ENCODE peak calls at places on chromosomes 2 and 18, in seven cellular contexts. One of them, this sample, is unnamed.

GRCh38 chr2:43184339-43184895 is 42.0 kb downstream of the ZFP36L2 start:
- DNase-seq in stomach: no peak
- DNase-seq in astrocyte: peak
- DNase-seq in RKO: peak
- DNase-seq in fibroblast of lung: peak
- DNase-seq in activated CD4-positive, CD25-positive, alpha-beta regulatory T cell treated with anti-CD3 and anti-CD28 coated beads, Interleukin-2, amount 50 U/mL, for 72 hours: peak
- DNase-seq in HFF-Myc: no peak
- DNase-seq in this sample: peak

GRCh38 chr2:143604172-143604571 is 475.0 kb downstream of the ARHGAP15 start:
- DNase-seq in activated CD4-positive, CD25-positive, alpha-beta regulatory T cell treated with anti-CD3 and anti-CD28 coated beads, Interleukin-2, amount 50 U/mL, for 72 hours: no peak
- DNase-seq in RKO: no peak
- DNase-seq in fibroblast of lung: no peak
- DNase-seq in stomach: no peak
- DNase-seq in HFF-Myc: no peak
- DNase-seq in astrocyte: no peak
- DNase-seq in this sample: no peak

GRCh38 chr18:26003391-26003790 is 87.0 kb downstream of the SS18 start:
- DNase-seq in fibroblast of lung: no peak
- DNase-seq in activated CD4-positive, CD25-positive, alpha-beta regulatory T cell treated with anti-CD3 and anti-CD28 coated beads, Interleukin-2, amount 50 U/mL, for 72 hours: no peak
- DNase-seq in stomach: no peak
- DNase-seq in astrocyte: no peak
- DNase-seq in HFF-Myc: no peak
- DNase-seq in RKO: no peak
- DNase-seq in this sample: no peak

GRCh38 chr2:35410431-35411061 is 945.0 kb upstream of the CRIM1 start:
- DNase-seq in RKO: peak
- DNase-seq in fibroblast of lung: peak
- DNase-seq in astrocyte: peak
- DNase-seq in HFF-Myc: no peak
- DNase-seq in stomach: peak
- DNase-seq in activated CD4-positive, CD25-positive, alpha-beta regulatory T cell treated with anti-CD3 and anti-CD28 coated beads, Interleukin-2, amount 50 U/mL, for 72 hours: peak
- DNase-seq in this sample: peak

GRCh38 chr2:199818001-199818400 is 33.0 kb downstream of the FTCDNL1 start:
- DNase-seq in HFF-Myc: no peak
- DNase-seq in stomach: no peak
- DNase-seq in fibroblast of lung: no peak
- DNase-seq in astrocyte: no peak
- DNase-seq in RKO: no peak
- DNase-seq in activated CD4-positive, CD25-positive, alpha-beta regulatory T cell treated with anti-CD3 and anti-CD28 coated beads, Interleukin-2, amount 50 U/mL, for 72 hours: no peak
- DNase-seq in this sample: no peak

GRCh38 chr2:120465989-120466703 is 120.2 kb downstream of the INHBB start:
- DNase-seq in astrocyte: no peak
- DNase-seq in HFF-Myc: no peak
- DNase-seq in fibroblast of lung: no peak
- DNase-seq in RKO: no peak
- DNase-seq in stomach: peak
- DNase-seq in activated CD4-positive, CD25-positive, alpha-beta regulatory T cell treated with anti-CD3 and anti-CD28 coated beads, Interleukin-2, amount 50 U/mL, for 72 hours: no peak
- DNase-seq in this sample: no peak

GRCh38 chr2:3062476-3063260 is 314.9 kb downstream of the EIPR1 start:
- DNase-seq in stomach: no peak
- DNase-seq in activated CD4-positive, CD25-positive, alpha-beta regulatory T cell treated with anti-CD3 and anti-CD28 coated beads, Interleukin-2, amount 50 U/mL, for 72 hours: no peak
- DNase-seq in fibroblast of lung: no peak
- DNase-seq in HFF-Myc: no peak
- DNase-seq in RKO: no peak
- DNase-seq in astrocyte: no peak
- DNase-seq in this sample: no peak

GRCh38 chr2:83364264-83364663 is 1094.8 kb downstream of the SUCLG1 start:
- DNase-seq in HFF-Myc: no peak
- DNase-seq in astrocyte: peak
- DNase-seq in activated CD4-positive, CD25-positive, alpha-beta regulatory T cell treated with anti-CD3 and anti-CD28 coated beads, Interleukin-2, amount 50 U/mL, for 72 hours: no peak
- DNase-seq in RKO: no peak
- DNase-seq in stomach: no peak
- DNase-seq in fibroblast of lung: peak
- DNase-seq in this sample: no peak

GRCh38 chr18:25038261-25038660 is 313.7 kb downstream of the ZNF521 start:
- DNase-seq in RKO: no peak
- DNase-seq in HFF-Myc: no peak
- DNase-seq in fibroblast of lung: no peak
- DNase-seq in stomach: no peak
- DNase-seq in astrocyte: no peak
- DNase-seq in activated CD4-positive, CD25-positive, alpha-beta regulatory T cell treated with anti-CD3 and anti-CD28 coated beads, Interleukin-2, amount 50 U/mL, for 72 hours: no peak
- DNase-seq in this sample: no peak

GRCh38 chr2:109403841-109404201 is 209.9 kb downstream of the SEPTIN10 start:
- DNase-seq in stomach: no peak
- DNase-seq in fibroblast of lung: no peak
- DNase-seq in HFF-Myc: no peak
- DNase-seq in astrocyte: no peak
- DNase-seq in activated CD4-positive, CD25-positive, alpha-beta regulatory T cell treated with anti-CD3 and anti-CD28 coated beads, Interleukin-2, amount 50 U/mL, for 72 hours: no peak
- DNase-seq in RKO: no peak
- DNase-seq in this sample: peak

GRCh38 chr2:161857936-161858335 is 216.1 kb downstream of the DPP4 start:
- DNase-seq in RKO: no peak
- DNase-seq in astrocyte: no peak
- DNase-seq in fibroblast of lung: no peak
- DNase-seq in stomach: no peak
- DNase-seq in HFF-Myc: no peak
- DNase-seq in activated CD4-positive, CD25-positive, alpha-beta regulatory T cell treated with anti-CD3 and anti-CD28 coated beads, Interleukin-2, amount 50 U/mL, for 72 hours: no peak
- DNase-seq in this sample: no peak

GRCh38 chr2:27356056-27356381 is 545 bp downstream of the GTF3C2 start:
- DNase-seq in stomach: peak
- DNase-seq in fibroblast of lung: peak
- DNase-seq in activated CD4-positive, CD25-positive, alpha-beta regulatory T cell treated with anti-CD3 and anti-CD28 coated beads, Interleukin-2, amount 50 U/mL, for 72 hours: no peak
- DNase-seq in astrocyte: peak
- DNase-seq in HFF-Myc: no peak
- DNase-seq in RKO: peak
- DNase-seq in this sample: no peak

GRCh38 chr2:204913312-204913711 is 368.0 kb downstream of the PARD3B start:
- DNase-seq in fibroblast of lung: no peak
- DNase-seq in RKO: no peak
- DNase-seq in activated CD4-positive, CD25-positive, alpha-beta regulatory T cell treated with anti-CD3 and anti-CD28 coated beads, Interleukin-2, amount 50 U/mL, for 72 hours: no peak
- DNase-seq in HFF-Myc: no peak
- DNase-seq in stomach: no peak
- DNase-seq in astrocyte: no peak
- DNase-seq in this sample: no peak

GRCh38 chr18:21682276-21683051 is 22.1 kb downstream of the ABHD3 start:
- DNase-seq in activated CD4-positive, CD25-positive, alpha-beta regulatory T cell treated with anti-CD3 and anti-CD28 coated beads, Interleukin-2, amount 50 U/mL, for 72 hours: no peak
- DNase-seq in stomach: no peak
- DNase-seq in astrocyte: peak
- DNase-seq in HFF-Myc: no peak
- DNase-seq in fibroblast of lung: peak
- DNase-seq in RKO: no peak
- DNase-seq in this sample: peak

GRCh38 chr2:241836257-241836656 is 22.4 kb downstream of the PDCD1 start:
- DNase-seq in fibroblast of lung: no peak
- DNase-seq in astrocyte: no peak
- DNase-seq in RKO: no peak
- DNase-seq in stomach: no peak
- DNase-seq in activated CD4-positive, CD25-positive, alpha-beta regulatory T cell treated with anti-CD3 and anti-CD28 coated beads, Interleukin-2, amount 50 U/mL, for 72 hours: no peak
- DNase-seq in HFF-Myc: no peak
- DNase-seq in this sample: no peak

GRCh38 chr18:41456791-41457190 is 498.2 kb upstream of the PIK3C3 start:
- DNase-seq in RKO: no peak
- DNase-seq in activated CD4-positive, CD25-positive, alpha-beta regulatory T cell treated with anti-CD3 and anti-CD28 coated beads, Interleukin-2, amount 50 U/mL, for 72 hours: no peak
- DNase-seq in stomach: no peak
- DNase-seq in fibroblast of lung: no peak
- DNase-seq in HFF-Myc: no peak
- DNase-seq in astrocyte: no peak
- DNase-seq in this sample: no peak

GRCh38 chr18:6741290-6741689 is 11.8 kb downstream of the ARHGAP28 start:
- DNase-seq in fibroblast of lung: peak
- DNase-seq in astrocyte: peak
- DNase-seq in activated CD4-positive, CD25-positive, alpha-beta regulatory T cell treated with anti-CD3 and anti-CD28 coated beads, Interleukin-2, amount 50 U/mL, for 72 hours: no peak
- DNase-seq in stomach: no peak
- DNase-seq in HFF-Myc: peak
- DNase-seq in RKO: peak
- DNase-seq in this sample: peak

GRCh38 chr2:42138163-42139016 is 30.8 kb upstream of the EML4 start:
- DNase-seq in HFF-Myc: peak
- DNase-seq in activated CD4-positive, CD25-positive, alpha-beta regulatory T cell treated with anti-CD3 and anti-CD28 coated beads, Interleukin-2, amount 50 U/mL, for 72 hours: no peak
- DNase-seq in fibroblast of lung: peak
- DNase-seq in RKO: no peak
- DNase-seq in stomach: peak
- DNase-seq in astrocyte: peak
- DNase-seq in this sample: peak

This sample was measured in foreskin keratinocyte.